ENCODE peak calls at places on chromosomes 3 and 15, in five cellular contexts. Z, Y, Q, T and K are unnamed samples.

GRCh38 chr3:115996420-115997108 is 373.3 kb downstream of the GAP43 start:
- DNase-seq in Y (no peak), Z (no peak), T (no peak), Q (no peak), K (no peak)

GRCh38 chr3:46700772-46701171 is 420 bp upstream of the TMIE start:
- DNase-seq in Y (no peak), T (no peak), Q (no peak), Z (no peak), K (peak; percentile 34)

GRCh38 chr3:101303089-101303731 is 17.2 kb downstream of the IMPG2 start:
- DNase-seq in Z (no peak), Q (peak; percentile 84), T (no peak), Y (no peak), K (no peak)

GRCh38 chr3:38281895-38282686 is at the start of gene SLC22A14:
- DNase-seq in T (peak; percentile 16), Q (no peak), Y (no peak), Z (no peak), K (no peak)

GRCh38 chr3:184322731-184323487 is 8.5 kb downstream of the EIF4G1 start:
- DNase-seq in T (no peak), Z (no peak), Q (no peak), Y (peak; percentile 70), K (peak; percentile 93)

GRCh38 chr3:81846988-81847387 is 85.5 kb upstream of the GBE1 start:
- DNase-seq in Q (no peak), Y (no peak), Z (no peak), T (peak; percentile 43), K (no peak)

GRCh38 chr3:104628185-104628789 is 738.4 kb upstream of the ALCAM start:
- DNase-seq in Q (peak; percentile 77), Z (no peak), Y (no peak), T (peak; percentile 32), K (no peak)

GRCh38 chr3:143970773-143971366 is 753 bp upstream of the DIPK2A start:
- DNase-seq in Q (no peak), T (no peak), Y (peak; percentile 18), Z (no peak), K (peak; percentile 14)

GRCh38 chr3:169966951-169967915 is 626 bp downstream of the SEC62 start:
- DNase-seq in T (peak; percentile 6), Y (peak; percentile 23), Q (peak; percentile 66), Z (no peak), K (peak; percentile 18)

GRCh38 chr3:64125561-64125960 is 99.7 kb downstream of the PRICKLE2 start:
- DNase-seq in Q (peak; percentile 26), T (no peak), Z (no peak), Y (no peak), K (no peak)

GRCh38 chr15:88794001-88794400 is 9.2 kb upstream of the ACAN start:
- DNase-seq in Q (no peak), Y (no peak), T (no peak), Z (no peak), K (no peak)

GRCh38 chr3:63896332-63897034 is 15.7 kb downstream of the SCAANT1 start:
- DNase-seq in Y (no peak), Q (no peak), Z (no peak), T (no peak), K (no peak)

GRCh38 chr3:141500397-141500796 is 13.6 kb downstream of the RASA2 start:
- DNase-seq in Z (no peak), Q (no peak), Y (no peak), T (no peak), K (no peak)

GRCh38 chr15:71565636-71566160 is 244.7 kb upstream of the NR2E3 start:
- DNase-seq in Q (no peak), T (no peak), Y (no peak), Z (no peak), K (no peak)

GRCh38 chr3:121430816-121431215 is 115.0 kb downstream of the POLQ start:
- DNase-seq in Y (no peak), T (no peak), Q (no peak), Z (no peak), K (no peak)

GRCh38 chr15:100229181-100230163 is 112.3 kb downstream of the ADAMTS17 start:
- DNase-seq in Y (no peak), Q (no peak), Z (no peak), T (no peak), K (no peak)

GRCh38 chr3:134008630-134009156 is 21.0 kb downstream of the SLCO2A1 start:
- DNase-seq in T (no peak), Y (no peak), Z (no peak), Q (peak; percentile 56), K (no peak)

GRCh38 chr15:25094519-25094918 is 139.7 kb downstream of the SNRPN start:
- DNase-seq in T (no peak), Z (no peak), Y (no peak), Q (no peak), K (no peak)

GRCh38 chr15:44695274-44695673 is 15.8 kb downstream of the PATL2 start:
- DNase-seq in Q (no peak), Z (no peak), T (no peak), Y (no peak), K (no peak)

GRCh38 chr3:165778891-165779290 is 58.3 kb downstream of the BCHE start:
- DNase-seq in T (no peak), Q (no peak), Y (no peak), Z (no peak), K (no peak)

GRCh38 chr15:64749167-64749566 is 26.2 kb downstream of the RBPMS2 start:
- DNase-seq in T (no peak), Y (no peak), Q (peak; percentile 56), Z (no peak), K (peak; percentile 79)

GRCh38 chr3:154338570-154338969 is 14.3 kb upstream of the DHX36 start:
- DNase-seq in T (no peak), Y (no peak), Q (no peak), Z (no peak), K (no peak)

GRCh38 chr3:154338008-154338407 is 13.7 kb upstream of the DHX36 start:
- DNase-seq in Y (no peak), T (no peak), Z (no peak), Q (no peak), K (no peak)

GRCh38 chr3:154334973-154335420 is 10.7 kb upstream of the DHX36 start:
- DNase-seq in Z (no peak), T (peak; percentile 20), Y (no peak), Q (peak; percentile 56), K (no peak)
- TF ChIP-seq CTCF in Z (peak; percentile 47), T (peak; percentile 36), Y (peak; percentile 70), Q (peak; percentile 48), K (peak; percentile 59)

GRCh38 chr3:60090536-60090935 is 1040.7 kb upstream of the CFAP20DC start:
- DNase-seq in Z (no peak), Q (no peak), T (no peak), Y (no peak), K (no peak)
- TF ChIP-seq CTCF in Z (no peak), Q (no peak), T (no peak), Y (no peak), K (no peak)

GRCh38 chr3:57910988-57911387 is 97.2 kb upstream of the FLNB start:
- DNase-seq in T (peak; percentile 16), Y (no peak), Q (peak; percentile 41), Z (no peak), K (no peak)
- TF ChIP-seq CTCF in T (peak; percentile 43), Y (no peak), Q (peak; percentile 43), Z (no peak), K (no peak)

GRCh38 chr15:74295800-74296199 is 59.7 kb downstream of the CCDC33 start:
- DNase-seq in Z (no peak), Y (no peak), Q (no peak), T (no peak), K (no peak)
- TF ChIP-seq CTCF in Z (no peak), Y (no peak), Q (no peak), T (peak; percentile 34), K (no peak)

DNA sequence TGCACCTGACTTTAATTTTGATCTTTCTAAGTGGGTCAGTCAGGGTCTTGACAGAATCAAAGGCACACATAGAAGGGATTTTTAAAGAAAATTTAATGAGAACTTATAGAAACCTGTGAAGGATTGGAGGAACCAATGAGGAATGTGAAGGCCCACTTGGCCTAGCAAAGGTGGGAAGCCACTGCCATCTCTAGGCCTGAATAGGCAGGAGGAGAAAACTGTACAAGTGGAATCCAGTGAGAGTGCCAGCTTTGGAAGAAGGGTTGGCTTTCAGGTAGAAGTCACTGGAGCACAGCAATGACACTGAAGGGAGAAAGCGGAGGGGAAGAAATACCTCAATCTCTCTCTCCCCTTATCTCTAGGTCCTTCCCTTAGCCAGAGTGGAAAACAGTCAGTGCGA is 380.7 kb upstream of the KCNMB2 start:
- DNase-seq in Y (no peak), T (no peak), Z (no peak), Q (no peak), K (no peak)
- TF ChIP-seq CTCF in Y (no peak), T (peak; percentile 39), Z (no peak), Q (no peak), K (no peak)

GRCh38 chr3:72187131-72187530 is 402.2 kb upstream of the PROK2 start:
- DNase-seq in Q (no peak), Z (no peak), T (peak; percentile 62), Y (no peak), K (no peak)
- TF ChIP-seq CTCF in Q (no peak), Z (no peak), T (peak; percentile 52), Y (no peak), K (no peak)

DNA sequence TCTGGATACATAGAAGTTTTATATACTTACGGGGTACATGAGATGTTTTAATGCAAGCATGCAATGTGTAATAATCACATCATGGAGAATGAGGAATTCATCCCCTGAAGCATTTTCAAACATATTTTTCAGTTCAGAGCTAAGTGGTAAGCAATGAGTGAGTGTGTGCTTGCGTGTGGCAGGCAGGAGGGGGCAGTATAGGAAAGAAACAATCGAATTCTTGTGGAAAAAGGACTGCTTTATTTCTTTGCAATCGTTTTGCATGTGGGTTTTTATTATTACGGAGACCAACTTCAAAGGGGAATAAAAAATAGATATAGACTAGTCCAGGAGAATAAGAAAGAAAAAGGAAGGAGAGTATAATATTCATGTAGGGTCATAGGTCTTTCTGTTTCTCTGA is 271.6 kb downstream of the CHL1 start:
- DNase-seq in T (no peak), Z (no peak), Q (peak; percentile 38), Y (no peak), K (no peak)
- TF ChIP-seq CTCF in T (no peak), Z (peak; percentile 50), Q (peak; percentile 73), Y (peak; percentile 25), K (no peak)

GRCh38 chr15:27826411-27826810 is 272.7 kb downstream of the OCA2 start:
- DNase-seq in Q (no peak), Y (no peak), Z (no peak), T (no peak), K (no peak)
- TF ChIP-seq CTCF in Q (no peak), Y (no peak), Z (no peak), T (no peak), K (no peak)

GRCh38 chr15:84783493-84784251 is 33.5 kb upstream of the ALPK3 start:
- DNase-seq in Z (no peak), Y (no peak), Q (no peak), T (no peak), K (no peak)
- TF ChIP-seq CTCF in Z (no peak), Y (no peak), Q (no peak), T (no peak), K (no peak)

DNA sequence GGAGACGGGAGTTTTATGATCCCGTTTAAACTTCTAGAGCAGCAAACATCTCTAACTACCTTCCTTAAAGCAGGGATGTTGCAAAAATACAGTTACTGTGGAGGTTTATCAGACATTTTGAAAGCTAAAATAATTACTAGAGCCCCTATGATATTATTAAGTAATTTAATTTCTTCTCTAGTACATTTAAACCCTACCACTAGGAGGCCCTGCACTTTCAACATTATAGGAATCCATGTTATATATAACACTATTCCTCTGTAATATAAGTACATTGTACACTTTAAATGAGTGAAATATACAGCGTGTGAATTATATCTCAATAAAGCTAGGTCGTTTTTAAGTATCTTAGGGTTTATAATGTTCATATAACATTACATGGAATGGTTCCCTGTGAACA is 11.5 kb downstream of the SETMAR start:
- DNase-seq in Z (no peak), Q (peak; percentile 17), T (no peak), Y (no peak), K (no peak)
- TF ChIP-seq CTCF in Z (no peak), Q (peak; percentile 28), T (no peak), Y (no peak), K (no peak)